ENCODE peak calls at places on chromosome 1, in seven cellular contexts. One of them, this sample, is unnamed.

GRCh38 chr1:153742411-153743142 is 14.7 kb downstream of the INTS3 start:
- DNase-seq in AG04449: peak
- DNase-seq in lung: no peak
- DNase-seq in prostate gland: no peak
- DNase-seq in brain microvascular endothelial cell: no peak
- DNase-seq in IMR-90: peak
- DNase-seq in GM12865: peak
- DNase-seq in this sample: peak

GRCh38 chr1:85584923-85585322 is 4.4 kb downstream of the CCN1 start:
- DNase-seq in AG04449: no peak
- DNase-seq in lung: no peak
- DNase-seq in prostate gland: no peak
- DNase-seq in brain microvascular endothelial cell: no peak
- DNase-seq in IMR-90: peak
- DNase-seq in GM12865: no peak
- DNase-seq in this sample: no peak

GRCh38 chr1:154626456-154627246 is 18.7 kb upstream of the ADAR start:
- DNase-seq in AG04449: no peak
- DNase-seq in lung: no peak
- DNase-seq in prostate gland: no peak
- DNase-seq in brain microvascular endothelial cell: no peak
- DNase-seq in IMR-90: no peak
- DNase-seq in GM12865: no peak
- DNase-seq in this sample: no peak

GRCh38 chr1:40032240-40032891 is 8.2 kb upstream of the CAP1 start:
- DNase-seq in AG04449: no peak
- DNase-seq in lung: peak
- DNase-seq in prostate gland: peak
- DNase-seq in brain microvascular endothelial cell: peak
- DNase-seq in IMR-90: peak
- DNase-seq in GM12865: peak
- DNase-seq in this sample: no peak

GRCh38 chr1:57489342-57490036 is 65.6 kb upstream of the DAB1 start:
- DNase-seq in AG04449: peak
- DNase-seq in lung: no peak
- DNase-seq in prostate gland: no peak
- DNase-seq in brain microvascular endothelial cell: peak
- DNase-seq in IMR-90: peak
- DNase-seq in GM12865: no peak
- DNase-seq in this sample: peak

GRCh38 chr1:198042168-198042567 is 114.6 kb upstream of the NEK7 start:
- DNase-seq in AG04449: no peak
- DNase-seq in lung: no peak
- DNase-seq in prostate gland: no peak
- DNase-seq in brain microvascular endothelial cell: no peak
- DNase-seq in IMR-90: no peak
- DNase-seq in GM12865: no peak
- DNase-seq in this sample: no peak

GRCh38 chr1:202349263-202349928 is 897 bp downstream of the PPP1R12B start:
- DNase-seq in AG04449: no peak
- DNase-seq in lung: no peak
- DNase-seq in prostate gland: peak
- DNase-seq in brain microvascular endothelial cell: peak
- DNase-seq in IMR-90: peak
- DNase-seq in GM12865: peak
- DNase-seq in this sample: no peak

GRCh38 chr1:37035828-37036666 is 1.7 kb upstream of the GRIK3 start:
- DNase-seq in AG04449: no peak
- DNase-seq in lung: no peak
- DNase-seq in prostate gland: no peak
- DNase-seq in brain microvascular endothelial cell: no peak
- DNase-seq in IMR-90: no peak
- DNase-seq in GM12865: peak
- DNase-seq in this sample: no peak

GRCh38 chr1:32886012-32886827 is at the start of gene HPCA:
- DNase-seq in AG04449: no peak
- DNase-seq in lung: no peak
- DNase-seq in prostate gland: no peak
- DNase-seq in brain microvascular endothelial cell: peak
- DNase-seq in IMR-90: peak
- DNase-seq in GM12865: peak
- DNase-seq in this sample: no peak

DNA sequence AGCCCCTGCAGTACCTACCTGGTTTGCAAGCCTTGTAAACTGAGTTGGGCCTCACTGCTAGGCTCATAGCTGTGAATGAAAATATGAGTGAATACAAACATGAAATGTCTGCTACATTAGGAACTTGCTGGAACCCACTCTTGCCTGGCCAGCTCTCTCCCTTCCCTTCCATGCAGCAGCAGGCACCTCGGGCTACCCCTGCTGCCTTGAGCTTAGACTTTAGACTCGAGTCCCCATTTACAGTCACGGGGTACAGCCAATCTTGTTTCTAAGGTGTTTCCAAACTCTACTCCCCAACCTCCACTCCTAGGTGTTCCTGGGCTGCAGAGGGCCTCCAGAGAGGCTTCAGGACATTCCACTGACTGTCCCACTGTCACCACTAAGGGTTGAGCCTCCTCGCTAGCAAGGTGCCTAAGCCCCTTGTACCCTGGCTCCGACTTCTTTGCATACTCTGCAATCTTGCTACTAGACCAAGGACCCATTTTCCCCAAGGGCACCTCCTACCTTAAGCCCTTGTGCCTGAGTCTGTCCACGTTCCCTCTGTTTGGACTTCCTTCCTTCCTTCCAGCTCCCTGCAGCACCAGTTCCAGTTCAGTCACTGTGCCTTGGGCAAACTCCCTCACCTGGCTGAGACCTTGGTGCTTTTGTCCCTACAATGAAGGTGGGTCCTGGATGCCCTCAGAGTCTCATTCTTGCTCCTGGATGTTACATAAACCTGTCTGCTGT is 36.9 kb downstream of the CDK18 start:
- DNase-seq in AG04449: no peak
- DNase-seq in lung: no peak
- DNase-seq in prostate gland: no peak
- DNase-seq in brain microvascular endothelial cell: no peak
- DNase-seq in IMR-90: no peak
- DNase-seq in GM12865: no peak
- DNase-seq in this sample: no peak
- TF ChIP-seq CTCF in AG04449: no peak
- TF ChIP-seq CTCF in lung: no peak
- TF ChIP-seq CTCF in prostate gland: no peak
- TF ChIP-seq CTCF in brain microvascular endothelial cell: no peak
- TF ChIP-seq CTCF in IMR-90: no peak
- TF ChIP-seq CTCF in GM12865: no peak
- TF ChIP-seq CTCF in this sample: no peak

GRCh38 chr1:25876693-25877077 is 1.2 kb upstream of the PAQR7 start:
- DNase-seq in AG04449: no peak
- DNase-seq in lung: no peak
- DNase-seq in prostate gland: no peak
- DNase-seq in brain microvascular endothelial cell: no peak
- DNase-seq in IMR-90: no peak
- DNase-seq in GM12865: no peak
- DNase-seq in this sample: no peak

GRCh38 chr1:25875154-25875855 is at the start of gene PAQR7:
- DNase-seq in AG04449: no peak
- DNase-seq in lung: peak
- DNase-seq in prostate gland: peak
- DNase-seq in brain microvascular endothelial cell: peak
- DNase-seq in IMR-90: peak
- DNase-seq in GM12865: peak
- DNase-seq in this sample: no peak

GRCh38 chr1:25874635-25875153 is 814 bp downstream of the PAQR7 start:
- DNase-seq in AG04449: no peak
- DNase-seq in lung: no peak
- DNase-seq in prostate gland: no peak
- DNase-seq in brain microvascular endothelial cell: no peak
- DNase-seq in IMR-90: no peak
- DNase-seq in GM12865: no peak
- DNase-seq in this sample: no peak

GRCh38 chr1:25877155-25877554 is 1.6 kb upstream of the PAQR7 start:
- DNase-seq in AG04449: no peak
- DNase-seq in lung: no peak
- DNase-seq in prostate gland: no peak
- DNase-seq in brain microvascular endothelial cell: no peak
- DNase-seq in IMR-90: no peak
- DNase-seq in GM12865: no peak
- DNase-seq in this sample: no peak

DNA sequence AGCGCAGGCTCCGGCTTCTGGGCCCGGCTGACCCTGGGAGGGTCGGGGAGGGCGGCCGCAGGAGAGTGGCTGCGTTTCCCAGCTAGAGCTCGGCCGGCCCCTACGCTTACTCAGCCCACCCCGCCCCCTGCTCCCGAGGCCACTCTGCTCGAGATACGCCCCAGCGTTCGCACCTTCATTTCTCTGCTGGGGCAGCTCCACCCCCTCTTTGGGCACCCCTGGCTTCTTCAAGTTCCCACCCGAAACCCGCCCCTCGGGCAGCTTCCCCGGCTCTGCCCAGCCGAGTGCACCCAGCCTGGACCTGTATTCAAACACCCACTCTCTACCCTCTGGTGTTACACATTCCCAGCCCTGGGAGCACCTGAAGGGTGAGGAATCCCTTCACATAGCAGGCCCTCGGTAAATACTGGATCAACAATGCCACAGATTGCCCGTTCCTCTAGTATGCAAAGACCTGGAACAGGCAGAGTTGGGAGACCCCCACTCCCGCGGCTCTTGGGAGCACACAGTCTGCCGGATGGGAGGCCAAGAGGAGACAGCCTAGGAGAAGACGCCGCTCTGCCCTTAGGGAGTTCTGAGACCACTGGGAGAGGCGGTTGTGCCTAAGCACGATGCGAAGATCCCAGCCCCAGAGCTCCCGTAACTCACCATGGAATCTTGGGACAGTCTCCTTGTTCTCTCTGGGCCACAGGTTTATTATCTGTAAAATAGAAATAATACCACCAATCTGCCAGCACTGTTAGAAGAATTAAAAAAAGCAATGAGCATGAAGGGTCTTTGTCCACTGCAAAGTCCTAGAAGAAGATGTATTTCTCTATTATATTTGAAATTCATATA is 566 bp upstream of the PAQR7 start:
- DNase-seq in AG04449: no peak
- DNase-seq in lung: no peak
- DNase-seq in prostate gland: peak
- DNase-seq in brain microvascular endothelial cell: no peak
- DNase-seq in IMR-90: no peak
- DNase-seq in GM12865: no peak
- DNase-seq in this sample: no peak
- H3K4me3 ChIP-seq in AG04449: peak
- H3K4me3 ChIP-seq in lung: peak
- H3K4me3 ChIP-seq in prostate gland: peak
- H3K4me3 ChIP-seq in brain microvascular endothelial cell: peak
- H3K4me3 ChIP-seq in IMR-90: peak
- H3K4me3 ChIP-seq in GM12865: peak
- H3K4me3 ChIP-seq in this sample: peak

GRCh38 chr1:26827663-26828062 is 1.2 kb downstream of the ZDHHC18 start:
- DNase-seq in AG04449: no peak
- DNase-seq in lung: no peak
- DNase-seq in prostate gland: no peak
- DNase-seq in brain microvascular endothelial cell: no peak
- DNase-seq in IMR-90: no peak
- DNase-seq in GM12865: no peak
- DNase-seq in this sample: no peak

GRCh38 chr1:26828352-26829093 is 2.0 kb downstream of the ZDHHC18 start:
- DNase-seq in AG04449: no peak
- DNase-seq in lung: no peak
- DNase-seq in prostate gland: no peak
- DNase-seq in brain microvascular endothelial cell: no peak
- DNase-seq in IMR-90: no peak
- DNase-seq in GM12865: peak
- DNase-seq in this sample: no peak

GRCh38 chr1:26824735-26825134 is 1.8 kb upstream of the ZDHHC18 start:
- DNase-seq in AG04449: no peak
- DNase-seq in lung: no peak
- DNase-seq in prostate gland: peak
- DNase-seq in brain microvascular endothelial cell: no peak
- DNase-seq in IMR-90: no peak
- DNase-seq in GM12865: no peak
- DNase-seq in this sample: no peak

GRCh38 chr1:26827205-26827604 is 717 bp downstream of the ZDHHC18 start:
- DNase-seq in AG04449: no peak
- DNase-seq in lung: no peak
- DNase-seq in prostate gland: no peak
- DNase-seq in brain microvascular endothelial cell: no peak
- DNase-seq in IMR-90: no peak
- DNase-seq in GM12865: no peak
- DNase-seq in this sample: no peak

DNA sequence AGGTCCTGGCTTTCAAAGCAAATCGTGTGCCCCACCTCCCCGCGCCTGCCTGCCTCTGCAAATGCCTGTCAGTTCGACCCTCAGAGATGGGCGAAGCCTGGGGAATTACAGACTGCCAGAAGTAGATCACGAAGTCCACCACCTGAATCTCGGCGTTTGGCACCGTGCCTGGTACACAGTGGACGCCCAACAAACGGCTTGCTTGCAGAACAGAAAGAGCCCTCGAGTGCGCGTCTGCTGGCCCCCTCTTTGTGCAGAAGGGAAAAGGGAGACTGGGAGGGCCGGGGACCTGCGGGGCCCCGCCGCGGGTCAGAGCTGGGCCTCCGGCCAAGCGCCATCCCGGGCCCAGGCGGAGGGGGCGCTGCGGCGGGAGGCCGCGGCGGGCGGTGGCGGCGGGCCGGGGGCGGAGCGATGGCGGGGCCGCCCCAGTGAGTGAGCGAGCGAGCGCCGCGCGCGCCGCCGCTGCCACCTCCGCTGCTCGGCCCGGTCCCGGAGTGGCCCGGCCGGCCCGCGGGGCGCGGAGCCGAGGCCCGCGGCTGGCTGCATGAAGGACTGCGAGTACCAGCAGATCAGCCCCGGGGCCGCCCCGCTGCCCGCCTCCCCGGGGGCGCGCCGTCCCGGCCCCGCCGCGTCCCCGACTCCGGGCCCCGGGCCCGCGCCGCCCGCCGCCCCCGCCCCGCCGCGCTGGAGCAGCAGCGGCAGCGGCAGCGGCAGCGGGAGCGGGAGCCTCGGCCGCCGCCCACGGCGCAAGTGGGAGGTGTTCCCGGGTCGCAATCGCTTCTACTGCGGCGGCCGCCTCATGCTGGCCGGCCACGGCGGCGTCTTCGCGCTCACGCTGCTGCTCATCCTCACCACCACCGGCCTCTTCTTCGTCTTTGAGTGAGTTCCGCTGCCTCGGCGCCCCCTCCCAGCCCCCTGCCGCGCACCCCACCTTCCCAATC is at the start of gene ZDHHC18:
- DNase-seq in AG04449: no peak
- DNase-seq in lung: peak
- DNase-seq in prostate gland: peak
- DNase-seq in brain microvascular endothelial cell: peak
- DNase-seq in IMR-90: peak
- DNase-seq in GM12865: peak
- DNase-seq in this sample: no peak
- TF ChIP-seq CTCF in AG04449: peak
- TF ChIP-seq CTCF in lung: peak
- TF ChIP-seq CTCF in prostate gland: peak
- TF ChIP-seq CTCF in brain microvascular endothelial cell: peak
- TF ChIP-seq CTCF in IMR-90: peak
- TF ChIP-seq CTCF in GM12865: peak
- TF ChIP-seq CTCF in this sample: peak

GRCh38 chr1:41640141-41640751 is 155.8 kb upstream of the EDN2 start:
- DNase-seq in AG04449: no peak
- DNase-seq in lung: no peak
- DNase-seq in prostate gland: no peak
- DNase-seq in brain microvascular endothelial cell: no peak
- DNase-seq in IMR-90: no peak
- DNase-seq in GM12865: no peak
- DNase-seq in this sample: no peak
- H3K4me3 ChIP-seq in AG04449: no peak
- H3K4me3 ChIP-seq in lung: no peak
- H3K4me3 ChIP-seq in prostate gland: no peak
- H3K4me3 ChIP-seq in brain microvascular endothelial cell: no peak
- H3K4me3 ChIP-seq in IMR-90: no peak
- H3K4me3 ChIP-seq in GM12865: no peak
- H3K4me3 ChIP-seq in this sample: no peak

This sample was measured in epithelial cell of proximal tubule.